ENCODE peak calls at places on chromosomes 2 and 18, in nine cellular contexts. One of them, this sample, is unnamed.
A peak's percentile ranks its signal among the peaks of the same experiment; 100 is the strongest.

GRCh38 chr2:226142452-226142851 is 657.2 kb downstream of the IRS1 start:
- DNase-seq in CD4-positive, alpha-beta T cell: no peak
- DNase-seq in CD8-positive, alpha-beta T cell: no peak
- DNase-seq in Peyer's patch: no peak
- DNase-seq in epithelial cell of esophagus: no peak
- DNase-seq in breast epithelium: no peak
- DNase-seq in transverse colon: no peak
- DNase-seq in hepatocyte: no peak
- DNase-seq in A549: no peak
- DNase-seq in this sample: no peak

GRCh38 chr2:33136056-33136455 is 189.3 kb downstream of the LTBP1 start:
- DNase-seq in CD4-positive, alpha-beta T cell: no peak
- DNase-seq in CD8-positive, alpha-beta T cell: no peak
- DNase-seq in Peyer's patch: no peak
- DNase-seq in epithelial cell of esophagus: no peak
- DNase-seq in breast epithelium: no peak
- DNase-seq in transverse colon: no peak
- DNase-seq in hepatocyte: no peak
- DNase-seq in A549: no peak
- DNase-seq in this sample: no peak

GRCh38 chr2:3534251-3534814 is 15.0 kb upstream of the ADI1 start:
- DNase-seq in CD4-positive, alpha-beta T cell: no peak
- DNase-seq in CD8-positive, alpha-beta T cell: no peak
- DNase-seq in Peyer's patch: no peak
- DNase-seq in epithelial cell of esophagus: no peak
- DNase-seq in breast epithelium: no peak
- DNase-seq in transverse colon: no peak
- DNase-seq in hepatocyte: no peak
- DNase-seq in A549: no peak
- DNase-seq in this sample: no peak

GRCh38 chr2:163601377-163601776 is 134.4 kb downstream of the FIGN start:
- DNase-seq in CD4-positive, alpha-beta T cell: no peak
- DNase-seq in CD8-positive, alpha-beta T cell: no peak
- DNase-seq in Peyer's patch: no peak
- DNase-seq in epithelial cell of esophagus: peak; percentile 67
- DNase-seq in breast epithelium: no peak
- DNase-seq in transverse colon: no peak
- DNase-seq in hepatocyte: no peak
- DNase-seq in A549: no peak
- DNase-seq in this sample: no peak

GRCh38 chr2:225002656-225003045 is 39.6 kb downstream of the DOCK10 start:
- DNase-seq in CD4-positive, alpha-beta T cell: no peak
- DNase-seq in CD8-positive, alpha-beta T cell: peak; percentile 67
- DNase-seq in Peyer's patch: peak; percentile 68
- DNase-seq in epithelial cell of esophagus: peak; percentile 29
- DNase-seq in breast epithelium: peak; percentile 36
- DNase-seq in transverse colon: no peak
- DNase-seq in hepatocyte: no peak
- DNase-seq in A549: no peak
- DNase-seq in this sample: no peak

GRCh38 chr2:47265751-47266231 is 110.7 kb upstream of the STPG4 start:
- DNase-seq in CD4-positive, alpha-beta T cell: no peak
- DNase-seq in CD8-positive, alpha-beta T cell: no peak
- DNase-seq in Peyer's patch: no peak
- DNase-seq in epithelial cell of esophagus: peak; percentile 90
- DNase-seq in breast epithelium: no peak
- DNase-seq in transverse colon: no peak
- DNase-seq in hepatocyte: no peak
- DNase-seq in A549: no peak
- DNase-seq in this sample: no peak

GRCh38 chr18:59988098-59988706 is 88.4 kb downstream of the PMAIP1 start:
- DNase-seq in CD4-positive, alpha-beta T cell: peak; percentile 11
- DNase-seq in CD8-positive, alpha-beta T cell: no peak
- DNase-seq in Peyer's patch: no peak
- DNase-seq in epithelial cell of esophagus: peak; percentile 76
- DNase-seq in breast epithelium: no peak
- DNase-seq in transverse colon: peak; percentile 46
- DNase-seq in hepatocyte: peak; percentile 55
- DNase-seq in A549: peak; percentile 7
- DNase-seq in this sample: no peak

GRCh38 chr2:88748005-88748404 is 56.5 kb downstream of the RPIA start:
- DNase-seq in CD4-positive, alpha-beta T cell: no peak
- DNase-seq in CD8-positive, alpha-beta T cell: no peak
- DNase-seq in Peyer's patch: no peak
- DNase-seq in epithelial cell of esophagus: peak; percentile 42
- DNase-seq in breast epithelium: no peak
- DNase-seq in transverse colon: peak; percentile 63
- DNase-seq in hepatocyte: no peak
- DNase-seq in A549: no peak
- DNase-seq in this sample: no peak

GRCh38 chr18:48680871-48681270 is 142.0 kb downstream of the CTIF start:
- DNase-seq in CD4-positive, alpha-beta T cell: no peak
- DNase-seq in CD8-positive, alpha-beta T cell: no peak
- DNase-seq in Peyer's patch: no peak
- DNase-seq in epithelial cell of esophagus: no peak
- DNase-seq in breast epithelium: no peak
- DNase-seq in transverse colon: no peak
- DNase-seq in hepatocyte: no peak
- DNase-seq in A549: no peak
- DNase-seq in this sample: peak; percentile 67

GRCh38 chr2:96808176-96808837 is 7.8 kb upstream of the CNNM3 start:
- DNase-seq in CD4-positive, alpha-beta T cell: no peak
- DNase-seq in CD8-positive, alpha-beta T cell: no peak
- DNase-seq in Peyer's patch: no peak
- DNase-seq in epithelial cell of esophagus: no peak
- DNase-seq in breast epithelium: peak; percentile 48
- DNase-seq in transverse colon: no peak
- DNase-seq in hepatocyte: no peak
- DNase-seq in A549: no peak
- DNase-seq in this sample: no peak

GRCh38 chr2:176643711-176644110 is 374.5 kb downstream of the MTX2 start:
- DNase-seq in CD4-positive, alpha-beta T cell: no peak
- DNase-seq in CD8-positive, alpha-beta T cell: no peak
- DNase-seq in Peyer's patch: no peak
- DNase-seq in epithelial cell of esophagus: peak; percentile 18
- DNase-seq in breast epithelium: no peak
- DNase-seq in transverse colon: no peak
- DNase-seq in hepatocyte: no peak
- DNase-seq in A549: no peak
- DNase-seq in this sample: no peak

GRCh38 chr18:45839415-45840395 is 14.2 kb downstream of the SIGLEC15 start:
- DNase-seq in CD4-positive, alpha-beta T cell: no peak
- DNase-seq in CD8-positive, alpha-beta T cell: no peak
- DNase-seq in Peyer's patch: no peak
- DNase-seq in epithelial cell of esophagus: peak; percentile 84
- DNase-seq in breast epithelium: peak; percentile 57
- DNase-seq in transverse colon: no peak
- DNase-seq in hepatocyte: peak; percentile 67
- DNase-seq in A549: no peak
- DNase-seq in this sample: no peak

GRCh38 chr18:45835057-45835634 is 9.7 kb downstream of the SIGLEC15 start:
- DNase-seq in CD4-positive, alpha-beta T cell: no peak
- DNase-seq in CD8-positive, alpha-beta T cell: no peak
- DNase-seq in Peyer's patch: no peak
- DNase-seq in epithelial cell of esophagus: no peak
- DNase-seq in breast epithelium: no peak
- DNase-seq in transverse colon: no peak
- DNase-seq in hepatocyte: no peak
- DNase-seq in A549: no peak
- DNase-seq in this sample: no peak

GRCh38 chr18:45836242-45837215 is 11.1 kb downstream of the SIGLEC15 start:
- DNase-seq in CD4-positive, alpha-beta T cell: no peak
- DNase-seq in CD8-positive, alpha-beta T cell: no peak
- DNase-seq in Peyer's patch: no peak
- DNase-seq in epithelial cell of esophagus: no peak
- DNase-seq in breast epithelium: no peak
- DNase-seq in transverse colon: no peak
- DNase-seq in hepatocyte: peak; percentile 53
- DNase-seq in A549: no peak
- DNase-seq in this sample: no peak

GRCh38 chr18:45838302-45839070 is 13.0 kb downstream of the SIGLEC15 start:
- DNase-seq in CD4-positive, alpha-beta T cell: no peak
- DNase-seq in CD8-positive, alpha-beta T cell: no peak
- DNase-seq in Peyer's patch: no peak
- DNase-seq in epithelial cell of esophagus: no peak
- DNase-seq in breast epithelium: no peak
- DNase-seq in transverse colon: no peak
- DNase-seq in hepatocyte: no peak
- DNase-seq in A549: no peak
- DNase-seq in this sample: no peak

GRCh38 chr18:45837283-45838070 is 12.0 kb downstream of the SIGLEC15 start:
- DNase-seq in CD4-positive, alpha-beta T cell: peak; percentile 25
- DNase-seq in CD8-positive, alpha-beta T cell: peak; percentile 62
- DNase-seq in Peyer's patch: no peak
- DNase-seq in epithelial cell of esophagus: peak; percentile 67
- DNase-seq in breast epithelium: no peak
- DNase-seq in transverse colon: peak; percentile 38
- DNase-seq in hepatocyte: peak; percentile 86
- DNase-seq in A549: no peak
- DNase-seq in this sample: peak; percentile 79
- TF ChIP-seq CTCF in CD4-positive, alpha-beta T cell: no peak
- TF ChIP-seq CTCF in CD8-positive, alpha-beta T cell: no peak
- TF ChIP-seq CTCF in Peyer's patch: no peak
- TF ChIP-seq CTCF in epithelial cell of esophagus: no peak
- TF ChIP-seq CTCF in breast epithelium: no peak
- TF ChIP-seq CTCF in transverse colon: no peak
- TF ChIP-seq CTCF in hepatocyte: peak; percentile 45
- TF ChIP-seq CTCF in A549: peak; percentile 25
- TF ChIP-seq CTCF in this sample: peak; percentile 53

DNA sequence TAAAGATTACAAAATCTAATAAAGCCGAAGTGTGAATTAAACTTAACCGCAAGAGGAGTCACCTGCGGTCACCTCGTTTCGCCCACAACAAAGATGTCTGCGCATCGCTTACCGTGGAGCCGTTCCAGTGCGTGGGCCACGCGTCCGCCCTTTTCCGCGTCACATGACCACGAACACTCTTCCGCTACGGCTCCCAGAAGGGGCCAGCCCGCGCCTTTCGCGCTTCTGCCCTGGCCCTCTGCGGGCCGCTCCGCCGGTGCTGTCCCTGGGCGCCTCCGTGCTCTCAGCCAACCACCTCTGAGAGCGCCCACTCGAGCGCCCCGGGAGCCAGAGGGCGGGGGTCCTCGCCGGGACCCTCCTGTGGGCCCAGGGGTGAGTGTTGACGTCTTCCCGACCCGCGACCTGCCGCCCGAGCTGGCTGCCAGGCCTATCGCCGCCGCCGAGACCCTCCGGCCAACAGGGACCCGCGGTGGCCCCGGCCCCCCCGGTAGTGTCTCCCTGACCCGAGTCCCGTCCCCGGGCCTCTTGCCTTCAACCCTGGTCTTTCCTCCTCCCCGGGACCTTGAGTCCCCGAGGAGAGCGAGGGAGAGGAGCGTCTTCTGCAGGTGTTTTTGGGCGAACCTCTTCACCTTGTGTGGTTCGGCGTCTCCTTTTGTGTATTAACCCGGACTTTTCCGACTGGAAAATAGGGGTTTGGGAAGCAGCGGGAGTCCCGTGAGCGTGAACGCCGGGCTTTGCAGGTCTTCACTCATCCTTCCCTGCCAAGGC is at the start of gene MFF:
- DNase-seq in CD4-positive, alpha-beta T cell: peak; percentile 87
- DNase-seq in CD8-positive, alpha-beta T cell: peak; percentile 93
- DNase-seq in Peyer's patch: peak; percentile 88
- DNase-seq in epithelial cell of esophagus: peak; percentile 96
- DNase-seq in breast epithelium: peak; percentile 87
- DNase-seq in transverse colon: peak; percentile 95
- DNase-seq in hepatocyte: peak; percentile 96
- DNase-seq in A549: peak; percentile 87
- DNase-seq in this sample: peak; percentile 96
- TF ChIP-seq CTCF in CD4-positive, alpha-beta T cell: peak; percentile 36
- TF ChIP-seq CTCF in CD8-positive, alpha-beta T cell: no peak
- TF ChIP-seq CTCF in Peyer's patch: no peak
- TF ChIP-seq CTCF in epithelial cell of esophagus: peak; percentile 51
- TF ChIP-seq CTCF in breast epithelium: no peak
- TF ChIP-seq CTCF in transverse colon: no peak
- TF ChIP-seq CTCF in hepatocyte: peak; percentile 28
- TF ChIP-seq CTCF in A549: peak; percentile 37
- TF ChIP-seq CTCF in this sample: no peak

DNA sequence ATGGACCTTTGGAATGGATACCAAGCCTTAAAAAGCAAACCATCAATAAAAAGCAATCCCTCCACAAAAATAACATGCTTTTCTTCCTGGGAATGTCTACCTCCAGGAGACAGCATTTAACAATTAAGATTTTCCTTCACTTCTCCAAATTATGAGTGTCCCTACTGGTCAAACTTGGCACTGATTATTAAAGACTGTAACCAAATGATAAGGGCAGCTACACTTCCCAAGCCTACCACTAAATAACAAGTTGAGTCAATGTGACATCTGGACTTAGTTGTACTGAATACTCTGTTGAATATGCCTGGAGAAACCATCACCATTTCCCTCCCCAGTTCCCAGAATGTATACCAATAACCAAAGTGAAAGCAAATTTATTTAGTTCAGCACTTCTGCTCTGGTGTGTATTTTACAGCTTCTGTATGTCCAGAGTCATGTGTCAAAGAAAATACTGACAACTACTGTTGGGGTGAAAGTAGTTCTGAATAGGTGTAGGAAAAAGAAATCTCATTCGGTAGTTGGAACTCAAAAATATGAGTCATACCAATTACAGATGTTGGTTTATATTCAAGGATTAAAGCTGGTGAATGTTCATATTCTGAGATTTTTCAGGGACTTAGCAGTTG is 1291.7 kb upstream of the GYPC start:
- DNase-seq in CD4-positive, alpha-beta T cell: no peak
- DNase-seq in CD8-positive, alpha-beta T cell: no peak
- DNase-seq in Peyer's patch: no peak
- DNase-seq in epithelial cell of esophagus: no peak
- DNase-seq in breast epithelium: no peak
- DNase-seq in transverse colon: no peak
- DNase-seq in hepatocyte: no peak
- DNase-seq in A549: no peak
- DNase-seq in this sample: no peak
- TF ChIP-seq CTCF in CD4-positive, alpha-beta T cell: no peak
- TF ChIP-seq CTCF in CD8-positive, alpha-beta T cell: no peak
- TF ChIP-seq CTCF in Peyer's patch: no peak
- TF ChIP-seq CTCF in epithelial cell of esophagus: no peak
- TF ChIP-seq CTCF in breast epithelium: no peak
- TF ChIP-seq CTCF in transverse colon: no peak
- TF ChIP-seq CTCF in hepatocyte: no peak
- TF ChIP-seq CTCF in A549: no peak
- TF ChIP-seq CTCF in this sample: no peak

GRCh38 chr18:77366725-77367641 is 117.3 kb downstream of the GALR1 start:
- DNase-seq in CD4-positive, alpha-beta T cell: no peak
- DNase-seq in CD8-positive, alpha-beta T cell: no peak
- DNase-seq in Peyer's patch: no peak
- DNase-seq in epithelial cell of esophagus: peak; percentile 3
- DNase-seq in breast epithelium: no peak
- DNase-seq in transverse colon: peak; percentile 36
- DNase-seq in hepatocyte: peak; percentile 77
- DNase-seq in A549: peak; percentile 5
- DNase-seq in this sample: no peak
- TF ChIP-seq CTCF in CD4-positive, alpha-beta T cell: no peak
- TF ChIP-seq CTCF in CD8-positive, alpha-beta T cell: no peak
- TF ChIP-seq CTCF in Peyer's patch: no peak
- TF ChIP-seq CTCF in epithelial cell of esophagus: no peak
- TF ChIP-seq CTCF in breast epithelium: no peak
- TF ChIP-seq CTCF in transverse colon: peak; percentile 36
- TF ChIP-seq CTCF in hepatocyte: no peak
- TF ChIP-seq CTCF in A549: no peak
- TF ChIP-seq CTCF in this sample: no peak